ENCODE peak calls at places on chromosomes 7 and 10, in eight cellular contexts. I is IMR-90, S is transverse colon, O is ovary, C is right lobe of liver, J is breast epithelium, X is GM12878, P is prostate gland. K is an unnamed sample. For H3K9me3, the result is how much of the 10 kb centered on the place peaks cover.

GRCh38 chr10:18666810-18667209 is 7.6 kb downstream of the ARL5B start:
- DNase-seq in I (peak), S (no peak), C (no peak), J (no peak), P (no peak), X (no peak), O (no peak), K (no peak)

GRCh38 chr7:22443370-22444180 is 56.4 kb downstream of the STEAP1B start:
- DNase-seq in O (no peak), P (no peak), J (no peak), X (no peak), C (no peak), I (peak), S (peak), K (no peak)

GRCh38 chr10:79472951-79473350 is 27.5 kb upstream of the ZCCHC24 start:
- DNase-seq in S (no peak), J (no peak), O (no peak), C (no peak), P (no peak), I (no peak), X (no peak), K (no peak)

GRCh38 chr7:90337106-90337505 is 9.4 kb upstream of the GTPBP10 start:
- DNase-seq in J (no peak), I (no peak), X (no peak), O (no peak), S (no peak), P (no peak), C (no peak), K (no peak)

GRCh38 chr7:103093429-103093828 is 18.5 kb downstream of the ARMC10 start:
- DNase-seq in O (no peak), X (no peak), I (no peak), C (no peak), J (no peak), P (no peak), S (no peak), K (no peak)

GRCh38 chr7:44121761-44122420 is 1.5 kb downstream of the POLD2 start:
- DNase-seq in J (no peak), S (no peak), C (no peak), O (no peak), P (no peak), I (no peak), X (no peak), K (no peak)

GRCh38 chr10:13404791-13405190 is 56.7 kb upstream of the SEPHS1 start:
- DNase-seq in J (no peak), S (no peak), P (no peak), C (no peak), O (no peak), I (no peak), X (no peak), K (no peak)

GRCh38 chr7:147071536-147071935 is 954.9 kb downstream of the CNTNAP2 start:
- DNase-seq in C (no peak), O (no peak), S (no peak), J (no peak), P (no peak), I (no peak), X (no peak), K (no peak)

GRCh38 chr10:49138361-49138891 is 4.6 kb upstream of the FAM170B start:
- DNase-seq in C (no peak), S (no peak), I (peak), X (no peak), J (no peak), P (no peak), O (no peak), K (no peak)

GRCh38 chr10:34041871-34042270 is 707.4 kb upstream of the NRP1 start:
- DNase-seq in X (no peak), O (no peak), C (no peak), P (no peak), I (no peak), S (no peak), J (no peak), K (no peak)

GRCh38 chr10:127320176-127320575 is 123.8 kb upstream of the INSYN2A start:
- DNase-seq in S (no peak), C (no peak), J (no peak), X (no peak), O (no peak), P (no peak), I (no peak), K (no peak)

GRCh38 chr10:75297021-75297599 is 61.4 kb upstream of the COMTD1 start:
- DNase-seq in S (no peak), O (no peak), I (peak), X (no peak), J (no peak), P (no peak), C (no peak), K (no peak)

GRCh38 chr10:114650831-114651230 is 7.2 kb downstream of the ABLIM1 start:
- DNase-seq in O (no peak), P (no peak), J (no peak), X (no peak), S (no peak), C (peak), I (no peak), K (no peak)

GRCh38 chr7:56074371-56074791 is 10.3 kb downstream of the SUMF2 start:
- DNase-seq in P (peak), S (peak), J (peak), I (peak), O (peak), C (peak), X (no peak), K (peak)

GRCh38 chr7:151069841-151070572 is 10.6 kb downstream of the FASTK start:
- DNase-seq in O (no peak), J (no peak), I (no peak), P (no peak), C (no peak), S (no peak), X (no peak), K (no peak)

GRCh38 chr7:36363515-36363914 is 26.1 kb upstream of the ANLN start:
- DNase-seq in O (no peak), I (no peak), J (no peak), X (no peak), S (no peak), P (no peak), C (no peak), K (no peak)

GRCh38 chr10:78442836-78443550 is 409.3 kb downstream of the RPS24 start:
- DNase-seq in O (no peak), S (no peak), I (no peak), P (no peak), X (no peak), C (no peak), J (no peak), K (no peak)

GRCh38 chr7:55086413-55087201 is 67.8 kb downstream of the EGFR start:
- DNase-seq in J (no peak), X (peak), C (no peak), I (peak), S (no peak), P (no peak), O (no peak), K (no peak)

GRCh38 chr7:127135871-127136485 is 116.8 kb downstream of the GRM8 start:
- DNase-seq in O (no peak), J (no peak), I (no peak), C (no peak), P (no peak), S (no peak), X (no peak), K (no peak)

GRCh38 chr10:92068900-92069299 is 145.3 kb downstream of the BTAF1 start:
- DNase-seq in O (no peak), C (no peak), I (peak), X (no peak), S (no peak), J (no peak), P (no peak), K (no peak)

GRCh38 chr7:80581472-80581871 is 57.0 kb upstream of the CD36 start:
- DNase-seq in I (peak), S (no peak), O (no peak), P (no peak), J (no peak), C (no peak), X (no peak), K (no peak)

GRCh38 chr7:142535123-142535779 is 214.0 kb upstream of the PRSS1 start:
- DNase-seq in X (peak), O (no peak), C (no peak), P (no peak), J (no peak), S (peak), I (peak), K (no peak)

GRCh38 chr7:5657901-5658300 is 123.6 kb downstream of the RNF216 start:
- DNase-seq in J (no peak), O (no peak), I (peak), S (no peak), P (no peak), X (no peak), C (no peak), K (no peak)

GRCh38 chr10:4201866-4202825 is 417.1 kb upstream of the KLF6 start:
- DNase-seq in J (no peak), I (no peak), X (no peak), S (no peak), O (no peak), C (no peak), P (no peak), K (no peak)

GRCh38 chr10:48556713-48557112 is 48.2 kb downstream of the ARHGAP22 start:
- DNase-seq in S (no peak), O (no peak), J (no peak), C (no peak), X (no peak), I (no peak), P (no peak), K (no peak)

GRCh38 chr7:106603300-106603699 is 57.7 kb downstream of the CCDC71L start:
- DNase-seq in S (no peak), J (no peak), I (no peak), X (no peak), C (no peak), P (no peak), O (no peak), K (no peak)

GRCh38 chr10:28293238-28294168 is 9.4 kb downstream of the MPP7 start:
- DNase-seq in S (no peak), I (no peak), P (no peak), J (no peak), C (no peak), O (no peak), X (no peak), K (no peak)

GRCh38 chr7:66844552-66845381 is 76.3 kb upstream of the TMEM248 start:
- DNase-seq in I (peak), O (peak), X (peak), J (peak), S (peak), C (peak), P (peak), K (peak)

GRCh38 chr10:95518455-95519131 is 42.6 kb downstream of the SORBS1 start:
- DNase-seq in O (no peak), I (no peak), J (no peak), P (no peak), C (no peak), S (no peak), X (no peak), K (no peak)

GRCh38 chr7:149846436-149847046 is 8.4 kb downstream of the ZNF862 start:
- DNase-seq in O (no peak), C (peak), J (no peak), P (no peak), S (no peak), X (peak), I (no peak), K (no peak)

GRCh38 chr7:2214636-2215035 is 18.1 kb downstream of the MAD1L1 start:
- DNase-seq in C (no peak), I (no peak), P (no peak), X (no peak), J (no peak), S (no peak), O (no peak), K (no peak)

GRCh38 chr7:70634610-70635068 is 497.3 kb upstream of the GALNT17 start:
- DNase-seq in X (no peak), I (peak), P (no peak), S (no peak), O (no peak), C (no peak), J (no peak), K (no peak)

GRCh38 chr7:118153551-118154177 is 30.3 kb upstream of the LSM8 start:
- DNase-seq in P (no peak), X (no peak), S (peak), J (no peak), O (no peak), C (no peak), I (peak), K (no peak)
- TF ChIP-seq CTCF in P (peak), X (peak), S (peak), J (peak), O (no peak), C (peak), I (peak), K (peak)

GRCh38 chr10:102117391-102118159 is 2.6 kb downstream of the LDB1 start:
- DNase-seq in O (peak), S (peak), X (no peak), J (peak), I (peak), P (peak), C (peak), K (no peak)
- TF ChIP-seq POLR2A in O (peak), S (no peak), X (peak), J (no peak), I (no peak), P (no peak), C (no peak), K (no peak)

GRCh38 chr10:128820663-128821062 is 646.4 kb upstream of the MGMT start:
- DNase-seq in C (no peak), J (no peak), S (no peak), X (no peak), I (no peak), O (no peak), P (no peak), K (no peak)
- H3K9me3 ChIP-seq in C (under half), J (under half), S (under half), X (under half), I (under half), O (under half), P (under half), K (under half)

GRCh38 chr7:120332433-120332832 is 59.5 kb downstream of the KCND2 start:
- DNase-seq in P (no peak), O (no peak), S (no peak), X (no peak), J (no peak), C (no peak), I (no peak), K (no peak)

GRCh38 chr7:120334475-120334874 is 61.5 kb downstream of the KCND2 start:
- DNase-seq in O (no peak), I (no peak), C (no peak), S (no peak), J (no peak), X (peak), P (no peak), K (no peak)

GRCh38 chr7:120337308-120337907 is 64.4 kb downstream of the KCND2 start:
- DNase-seq in S (no peak), O (no peak), P (no peak), J (no peak), C (no peak), I (peak), X (no peak), K (no peak)
- TF ChIP-seq CTCF in S (peak), O (no peak), P (peak), J (peak), C (peak), I (peak), X (peak), K (peak)

GRCh38 chr10:130513686-130514476 is 377.7 kb downstream of the GLRX3 start:
- DNase-seq in C (no peak), S (no peak), J (no peak), P (no peak), X (no peak), O (no peak), I (no peak), K (no peak)
- TF ChIP-seq POLR2A in C (no peak), S (no peak), J (no peak), P (no peak), X (no peak), O (no peak), I (no peak), K (no peak)

GRCh38 chr7:254337-255037 is 35.5 kb upstream of the FOXL3 start:
- DNase-seq in O (peak), C (no peak), J (no peak), I (no peak), S (no peak), X (no peak), P (no peak), K (no peak)
- H3K9me3 ChIP-seq in O (under half), C (under half), J (under half), I (under half), S (under half), X (under half), P (under half), K (under half)

K was measured in esophagus squamous epithelium.